ENCODE peak calls at places on chromosomes 11 and 22, in four cellular contexts. O is GM12891, H is K562, U is H1. A is an unnamed sample.

GRCh38 chr11:22802861-22803260 is 26.7 kb downstream of the SVIP start:
- DNase-seq in U (no peak), O (no peak), H (no peak), A (no peak)

GRCh38 chr11:86431258-86431657 is 56.6 kb downstream of the CCDC81 start:
- DNase-seq in U (no peak), O (no peak), H (no peak), A (no peak)

GRCh38 chr11:63761870-63762661 is 6.5 kb downstream of the ZFTA start:
- DNase-seq in U (peak), H (no peak), O (no peak), A (peak)

GRCh38 chr11:19724765-19725164 is 12.1 kb downstream of the NAV2 start:
- DNase-seq in H (no peak), U (no peak), O (no peak), A (no peak)

GRCh38 chr11:2302280-2302843 is 549 bp downstream of the TSPAN32 start:
- DNase-seq in U (no peak), O (no peak), H (peak), A (no peak)

GRCh38 chr11:116853461-116854073 is 16.1 kb upstream of the APOA1 start:
- DNase-seq in U (no peak), O (peak), H (no peak), A (peak)

GRCh38 chr11:67436459-67437081 is 912 bp downstream of the PTPRCAP start:
- DNase-seq in U (peak), H (peak), O (peak), A (peak)

GRCh38 chr11:20192151-20192550 is 31.9 kb upstream of the DBX1 start:
- DNase-seq in U (no peak), O (no peak), H (no peak), A (no peak)

GRCh38 chr22:37334859-37335818 is 52.8 kb downstream of the CYTH4 start:
- DNase-seq in O (no peak), H (no peak), U (peak), A (no peak)

GRCh38 chr11:44833869-44834452 is 107.2 kb downstream of the TSPAN18 start:
- DNase-seq in U (no peak), O (no peak), H (no peak), A (no peak)

GRCh38 chr11:111531687-111532364 is 8.7 kb upstream of the LAYN start:
- DNase-seq in U (no peak), H (no peak), O (no peak), A (no peak)

GRCh38 chr11:8403310-8403709 is 139.6 kb upstream of the LMO1 start:
- DNase-seq in U (no peak), H (no peak), O (no peak), A (no peak)

GRCh38 chr11:95339554-95339953 is 108.6 kb upstream of the SESN3 start:
- DNase-seq in O (no peak), H (no peak), U (no peak), A (no peak)

GRCh38 chr11:396511-396947 is 2.5 kb downstream of the PKP3 start:
- DNase-seq in U (no peak), O (no peak), H (no peak), A (no peak)

GRCh38 chr11:95296165-95296564 is 65.2 kb upstream of the SESN3 start:
- DNase-seq in H (no peak), U (no peak), O (no peak), A (no peak)

GRCh38 chr11:63944987-63945386 is 6.2 kb downstream of the NAA40 start:
- DNase-seq in O (no peak), U (no peak), H (no peak), A (no peak)

GRCh38 chr11:10498426-10499250 is 42.3 kb downstream of the RNF141 start:
- DNase-seq in U (peak), H (no peak), O (no peak), A (no peak)

GRCh38 chr22:30078320-30079311 is 1.6 kb upstream of the HORMAD2 start:
- DNase-seq in H (no peak), O (no peak), U (no peak), A (no peak)

GRCh38 chr22:28702891-28703290 is 23.3 kb upstream of the TTC28 start:
- DNase-seq in H (no peak), U (no peak), O (no peak), A (no peak)

GRCh38 chr22:22040472-22040871 is 57.9 kb upstream of the TOP3B start:
- DNase-seq in O (no peak), U (no peak), H (no peak), A (no peak)

GRCh38 chr22:48678171-48679135 is 1149.2 kb downstream of the BRD1 start:
- DNase-seq in U (no peak), O (no peak), H (no peak), A (no peak)

GRCh38 chr11:104968365-104968855 is at the start of gene CASP4:
- DNase-seq in H (no peak), U (no peak), O (no peak), A (no peak)

GRCh38 chr11:43419460-43419859 is 60.7 kb downstream of the TTC17 start:
- DNase-seq in U (no peak), O (no peak), H (peak), A (no peak)

GRCh38 chr22:50726643-50727340 is 11.2 kb upstream of the ACR start:
- DNase-seq in H (peak), O (no peak), U (no peak), A (no peak)

GRCh38 chr11:67489860-67490726 is 7.3 kb downstream of the AIP start:
- DNase-seq in U (no peak), O (no peak), H (no peak), A (no peak)

GRCh38 chr22:37098976-37099577 is 10.4 kb downstream of the TMPRSS6 start:
- DNase-seq in O (no peak), U (peak), H (no peak), A (no peak)

GRCh38 chr11:78838417-78838816 is 263.8 kb upstream of the NARS2 start:
- DNase-seq in H (no peak), U (no peak), O (no peak), A (no peak)

GRCh38 chr11:128565881-128566280 is 21.5 kb downstream of the ETS1 start:
- DNase-seq in H (no peak), U (no peak), O (no peak), A (no peak)

GRCh38 chr11:123135863-123136446 is 59.1 kb downstream of the CLMP start:
- DNase-seq in U (no peak), H (no peak), O (no peak), A (no peak)

GRCh38 chr22:23815781-23816551 is 22.8 kb downstream of the DERL3 start:
- DNase-seq in U (no peak), H (no peak), O (no peak), A (no peak)

GRCh38 chr11:19122966-19123615 is 6.1 kb downstream of the ZDHHC13 start:
- DNase-seq in U (no peak), H (no peak), O (no peak), A (no peak)

GRCh38 chr11:41983458-41983857 is 524.0 kb upstream of the LRRC4C start:
- DNase-seq in O (no peak), H (no peak), U (no peak), A (no peak)

GRCh38 chr11:1553808-1554594 is 18.1 kb downstream of the DUSP8 start:
- DNase-seq in H (no peak), O (no peak), U (peak), A (no peak)

GRCh38 chr11:14713518-14714244 is 70.1 kb downstream of the PDE3B start:
- DNase-seq in H (no peak), O (no peak), U (no peak), A (no peak)

GRCh38 chr11:36427079-36427478 is 83.0 kb downstream of the TRAF6 start:
- DNase-seq in O (no peak), H (no peak), U (no peak), A (no peak)

GRCh38 chr22:30806391-30806861 is 111.8 kb downstream of the OSBP2 start:
- DNase-seq in H (no peak), U (peak), O (no peak), A (no peak)

GRCh38 chr22:44625981-44626687 is 75.9 kb upstream of the PRR5 start:
- DNase-seq in O (peak), U (peak), H (peak), A (peak)

GRCh38 chr11:117559698-117560097 is 232.0 kb downstream of the CEP164 start:
- DNase-seq in H (no peak), U (no peak), O (no peak), A (no peak)

DNA sequence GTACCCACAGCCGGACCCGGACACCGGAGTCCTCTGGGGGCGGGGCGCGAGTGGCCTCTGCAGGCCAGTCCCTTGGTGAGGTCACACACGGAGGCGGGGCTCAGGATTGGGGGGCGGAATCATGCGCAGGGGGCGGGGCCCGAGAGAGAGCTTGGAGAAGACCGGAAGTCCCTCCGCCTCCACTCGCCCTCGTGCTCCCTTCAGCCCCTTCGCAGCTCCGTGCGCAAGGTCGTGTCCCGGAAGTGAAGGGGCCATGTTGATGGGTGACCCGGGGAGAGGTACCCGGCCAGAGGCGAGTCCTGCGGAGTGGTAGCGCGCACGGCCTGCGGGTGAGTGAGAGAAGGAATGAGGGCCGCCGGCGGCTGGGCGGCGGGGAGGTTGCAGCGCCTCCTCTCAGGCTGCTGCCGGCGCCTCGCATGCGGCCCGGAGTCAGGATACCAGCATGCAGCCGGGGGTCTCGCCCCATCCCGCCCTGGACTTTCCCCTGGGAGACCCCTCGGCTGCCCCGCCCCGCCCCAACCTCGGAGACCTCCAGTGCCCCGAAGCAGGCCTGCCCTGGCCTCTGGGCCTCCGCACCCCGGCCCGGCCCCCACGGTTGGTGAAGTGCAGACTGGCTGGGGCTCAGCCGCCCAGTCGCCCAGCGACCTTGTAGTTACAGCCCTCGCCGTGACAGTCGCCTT is at the start of gene MIEF1:
- DNase-seq in O (peak), H (peak), U (peak), A (peak)
- TF ChIP-seq POLR2A in O (peak), H (peak), U (no peak), A (peak)

DNA sequence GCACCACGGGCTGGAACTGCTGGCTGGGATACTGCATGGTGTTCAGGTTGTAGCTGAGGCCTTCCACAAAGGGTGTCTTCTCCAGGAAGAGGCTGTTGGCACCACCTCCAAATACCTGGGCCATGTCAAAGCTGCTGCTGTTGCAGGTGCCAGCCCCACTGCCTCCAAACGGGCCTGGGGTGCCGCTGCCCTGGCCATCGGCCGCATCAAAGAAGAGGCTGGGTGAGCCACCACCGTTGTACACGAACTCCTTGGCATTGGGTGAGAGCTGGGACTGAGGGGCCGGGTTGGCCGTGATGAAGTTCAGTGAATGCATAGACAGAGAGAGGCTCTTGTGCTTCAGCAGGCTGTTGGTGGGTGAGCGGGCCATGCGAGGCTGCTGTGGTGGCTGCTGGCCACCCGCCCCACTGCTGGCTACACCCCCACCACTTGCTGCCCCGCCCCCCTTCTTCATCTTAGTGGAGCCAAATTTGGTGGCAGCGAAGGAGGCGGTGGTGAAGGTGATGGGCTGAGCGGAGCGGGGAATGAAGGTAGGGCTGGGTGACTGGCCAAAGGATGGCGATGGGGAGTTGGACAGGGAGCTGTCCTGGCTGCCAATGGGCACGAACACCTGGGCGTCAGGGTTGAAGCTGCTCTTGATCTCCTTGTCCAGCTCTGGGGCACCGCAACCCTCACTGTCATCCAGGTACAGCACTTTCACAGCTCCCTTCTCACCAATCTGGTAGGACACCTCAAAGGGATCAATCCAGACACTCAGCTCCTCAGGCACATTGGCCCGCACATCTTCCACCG is 10.1 kb downstream of the TOB2 start:
- DNase-seq in U (no peak), O (no peak), H (peak), A (no peak)
- TF ChIP-seq TAF1 in U (no peak), O (no peak), H (no peak), A (no peak)

GRCh38 chr11:124600924-124601323 is 10.3 kb upstream of the PANX3 start:
- DNase-seq in O (no peak), U (no peak), H (no peak), A (no peak)
- TF ChIP-seq POLR2AphosphoS5 in O (no peak), U (no peak), H (no peak), A (no peak)

DNA sequence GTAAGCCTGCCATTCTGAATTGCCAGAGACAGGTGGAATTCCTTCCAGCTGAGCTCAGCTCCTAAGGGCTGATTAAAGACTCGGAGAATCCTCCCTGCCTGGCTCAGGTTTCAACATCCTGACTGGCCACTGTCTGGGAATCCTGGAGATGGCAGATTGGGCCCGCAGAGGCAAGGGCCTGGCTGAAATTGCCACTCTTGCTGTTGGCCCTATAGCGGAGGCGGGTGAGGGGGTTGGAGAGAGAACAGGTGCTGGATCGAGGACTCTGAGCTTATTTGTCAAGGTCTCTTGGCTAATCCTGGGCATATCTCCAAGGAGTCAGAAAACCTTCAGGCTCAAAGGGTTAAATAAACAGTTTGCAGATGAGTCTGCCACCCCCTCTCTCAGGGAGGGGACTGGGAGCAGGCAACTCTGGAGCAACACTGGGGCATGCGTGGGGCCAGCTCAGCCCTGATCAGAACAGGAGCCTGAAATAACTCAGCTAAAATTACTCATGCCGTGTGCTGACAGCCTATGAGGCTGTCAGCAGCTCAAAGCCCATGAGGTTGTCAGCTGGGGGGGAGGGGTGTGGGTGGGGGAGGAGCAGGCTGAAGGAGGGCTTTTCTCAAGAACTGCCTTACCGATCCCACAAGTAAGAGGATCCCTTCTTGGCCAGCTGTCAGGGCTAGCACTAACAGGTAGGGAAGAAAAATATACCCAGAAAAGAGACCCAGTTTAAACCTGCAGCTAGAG is 14.7 kb upstream of the MFRP start:
- DNase-seq in O (no peak), U (no peak), H (peak), A (no peak)
- TF ChIP-seq POLR2A in O (no peak), U (no peak), H (no peak), A (no peak)

DNA sequence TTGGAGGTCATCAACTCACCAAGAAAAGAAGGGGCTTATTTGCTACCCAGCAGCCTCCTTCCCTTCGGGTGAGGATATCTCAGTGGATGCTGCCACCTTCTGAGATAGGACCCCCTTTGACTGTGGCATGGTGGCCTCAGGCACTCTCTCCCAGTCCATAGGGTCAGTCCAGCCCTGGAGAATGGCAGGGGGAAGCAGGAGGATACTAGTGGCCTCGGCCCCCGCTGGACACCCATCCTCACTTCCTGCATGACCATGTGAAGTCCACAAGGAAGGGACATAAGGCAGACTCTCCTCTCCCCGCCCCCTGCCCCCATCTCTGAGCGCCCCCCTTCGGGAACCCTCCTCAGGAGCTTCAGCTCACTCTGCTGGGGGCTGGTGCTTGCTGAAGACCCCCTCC is 24.4 kb downstream of the TPBGL start:
- DNase-seq in H (no peak), U (no peak), O (no peak), A (no peak)
- TF ChIP-seq TAF1 in H (no peak), U (no peak), O (no peak), A (no peak)

GRCh38 chr11:74696932-74697687 is 34.1 kb downstream of the CHRDL2 start:
- DNase-seq in O (no peak), H (peak), U (no peak), A (no peak)

GRCh38 chr11:74695705-74696280 is 35.4 kb downstream of the CHRDL2 start:
- DNase-seq in O (no peak), H (peak), U (no peak), A (no peak)

GRCh38 chr11:74697722-74698121 is 33.5 kb downstream of the CHRDL2 start:
- DNase-seq in H (no peak), O (no peak), U (no peak), A (no peak)

GRCh38 chr11:74694536-74694935 is 36.7 kb downstream of the CHRDL2 start:
- DNase-seq in O (no peak), U (no peak), H (no peak), A (no peak)

GRCh38 chr11:74696488-74696887 is 34.7 kb downstream of the CHRDL2 start:
- DNase-seq in O (no peak), H (no peak), U (no peak), A (no peak)
- TF ChIP-seq POLR2AphosphoS5 in O (no peak), H (no peak), U (no peak), A (no peak)